ENCODE peak calls at places on chromosomes 1 and 21, in ten cellular contexts. J is AG10803; N is Peyer's patch; K is IMR-90; P is cardiac fibroblast; D is left ventricle myocardium inferior; L is CD8-positive, alpha-beta T cell; Y is PC-3; S is CD4-positive, alpha-beta memory T cell; U is transverse colon. R is an unnamed sample.

GRCh38 chr1:108049083-108049819 is 84.3 kb upstream of the VAV3 start:
- DNase-seq in K (no peak), N (peak), Y (peak), P (peak), D (peak), S (peak), U (no peak), J (peak), L (peak), R (no peak)

GRCh38 chr1:88943221-88943620 is 49.2 kb downstream of the KYAT3 start:
- DNase-seq in L (no peak), J (no peak), N (no peak), D (no peak), Y (peak), P (no peak), U (no peak), K (peak), S (no peak), R (no peak)

GRCh38 chr1:163119707-163120106 is 50.5 kb downstream of the RGS4 start:
- DNase-seq in S (no peak), U (no peak), Y (no peak), L (no peak), P (no peak), J (no peak), N (no peak), D (no peak), K (no peak), R (no peak)

GRCh38 chr1:167658574-167659328 is 28.7 kb downstream of the RCSD1 start:
- DNase-seq in P (no peak), L (no peak), N (no peak), S (no peak), U (peak), K (no peak), Y (no peak), J (no peak), D (no peak), R (no peak)

GRCh38 chr1:31408788-31409318 is 4.2 kb upstream of the SERINC2 start:
- DNase-seq in L (no peak), U (no peak), D (no peak), N (no peak), J (no peak), S (no peak), Y (no peak), K (no peak), P (no peak), R (no peak)

GRCh38 chr21:16186742-16187141 is 457.0 kb downstream of the USP25 start:
- DNase-seq in N (no peak), Y (no peak), K (peak), D (no peak), L (no peak), J (peak), U (no peak), P (peak), S (no peak), R (no peak)

GRCh38 chr1:233543338-233544255 is 70.3 kb upstream of the KCNK1 start:
- DNase-seq in L (no peak), U (no peak), Y (peak), S (no peak), D (no peak), P (peak), N (no peak), K (peak), J (peak), R (no peak)

GRCh38 chr1:242129103-242129502 is 130.2 kb upstream of the MAP1LC3C start:
- DNase-seq in P (no peak), J (no peak), N (no peak), K (no peak), L (no peak), Y (peak), D (no peak), U (no peak), S (no peak), R (no peak)

GRCh38 chr1:229316166-229316565 is 26.7 kb downstream of the CCSAP start:
- DNase-seq in S (no peak), N (no peak), Y (no peak), K (no peak), D (no peak), U (no peak), L (no peak), P (no peak), J (no peak), R (no peak)

GRCh38 chr1:57003398-57004139 is 37.8 kb upstream of the C8B start:
- DNase-seq in S (no peak), U (no peak), D (no peak), P (peak), L (no peak), N (no peak), J (peak), K (no peak), Y (no peak), R (no peak)

GRCh38 chr1:113835686-113836290 is 23.5 kb upstream of the RSBN1 start:
- DNase-seq in S (peak), P (peak), J (peak), L (peak), Y (peak), U (no peak), N (no peak), D (no peak), K (peak), R (no peak)

GRCh38 chr1:26789953-26790352 is 2.2 kb downstream of the PIGV start:
- DNase-seq in D (no peak), N (no peak), U (no peak), L (no peak), K (no peak), P (no peak), S (no peak), Y (no peak), J (no peak), R (no peak)

GRCh38 chr1:222124602-222125001 is 382.7 kb upstream of the DUSP10 start:
- DNase-seq in S (no peak), J (no peak), K (no peak), N (no peak), L (no peak), U (no peak), Y (peak), P (no peak), D (no peak), R (no peak)

GRCh38 chr1:75124510-75124909 is 9.7 kb upstream of the LHX8 start:
- DNase-seq in Y (no peak), P (no peak), D (no peak), S (no peak), U (no peak), L (no peak), J (no peak), K (no peak), N (no peak), R (no peak)

DNA sequence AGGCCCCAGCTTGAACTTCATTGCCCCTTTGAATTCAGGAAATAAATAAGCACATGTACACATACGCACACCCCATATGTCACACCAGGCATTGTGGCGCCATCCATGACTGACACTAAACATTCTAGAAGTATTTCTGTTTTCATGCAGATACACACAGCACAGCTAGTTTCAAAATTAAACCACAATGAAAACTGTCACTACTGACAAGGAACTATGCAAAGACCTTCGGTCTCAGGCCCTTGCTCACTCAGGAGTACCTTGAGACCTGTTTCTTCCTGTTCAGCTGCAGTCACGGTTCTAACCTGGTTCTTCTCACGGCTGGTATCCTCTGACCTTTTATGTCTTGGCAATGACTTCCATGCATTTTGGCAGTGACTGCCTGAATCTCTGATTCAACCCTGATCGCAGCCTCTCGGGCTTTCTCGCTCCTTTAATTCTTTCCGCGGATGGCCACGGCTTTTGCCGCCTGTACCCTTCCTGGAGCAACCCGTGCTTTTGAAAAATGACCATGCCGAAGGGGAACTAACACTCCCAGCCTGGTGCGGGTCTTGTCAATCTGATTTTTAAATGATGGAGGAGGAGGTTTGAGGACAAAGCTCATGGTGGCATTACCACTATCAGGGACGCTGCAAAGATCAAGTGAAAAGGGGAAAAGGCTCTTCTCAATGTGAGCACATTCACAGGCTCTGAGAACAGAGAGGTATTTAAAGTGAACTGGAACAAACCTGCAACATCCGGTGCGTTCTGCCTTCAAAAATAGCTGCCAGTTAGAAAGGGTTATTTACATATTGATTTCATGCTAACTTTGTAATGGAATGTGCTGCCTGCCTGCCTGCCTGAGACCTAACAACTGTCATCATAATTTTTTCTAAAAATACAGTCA is 384.6 kb downstream of the RRAGC start:
- DNase-seq in K (no peak), L (no peak), Y (no peak), J (no peak), N (peak), P (no peak), U (peak), D (no peak), S (no peak), R (no peak)
- H3K4me3 ChIP-seq in K (no peak), L (no peak), Y (no peak), J (no peak), N (peak), P (no peak), U (no peak), D (no peak), S (no peak), R (no peak)

DNA sequence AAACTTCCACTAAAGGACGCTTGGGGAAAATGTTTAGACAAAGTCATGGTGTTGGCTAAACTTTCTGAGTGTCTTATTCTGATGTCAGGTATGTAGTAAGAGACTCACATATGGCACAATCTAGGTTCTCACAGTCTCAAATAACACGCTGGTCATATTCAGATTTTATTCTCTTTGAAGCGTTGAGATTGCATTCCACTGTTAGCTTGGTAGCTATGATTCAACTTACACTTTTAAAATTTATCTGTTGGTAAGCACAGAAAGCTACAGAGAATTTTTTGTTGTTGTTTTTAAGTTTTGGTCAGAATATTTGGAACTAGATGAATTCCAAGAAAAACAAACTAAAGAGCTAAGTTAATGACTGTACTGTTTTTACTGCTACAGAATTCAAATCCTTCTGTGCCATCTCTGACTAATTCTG is 126.7 kb downstream of the PRRX1 start:
- DNase-seq in P (peak), L (no peak), S (no peak), N (no peak), U (no peak), K (peak), Y (no peak), J (peak), D (no peak), R (no peak)
- H3K4me3 ChIP-seq in P (no peak), L (no peak), S (no peak), N (no peak), U (no peak), K (no peak), Y (no peak), J (no peak), D (no peak), R (no peak)

DNA sequence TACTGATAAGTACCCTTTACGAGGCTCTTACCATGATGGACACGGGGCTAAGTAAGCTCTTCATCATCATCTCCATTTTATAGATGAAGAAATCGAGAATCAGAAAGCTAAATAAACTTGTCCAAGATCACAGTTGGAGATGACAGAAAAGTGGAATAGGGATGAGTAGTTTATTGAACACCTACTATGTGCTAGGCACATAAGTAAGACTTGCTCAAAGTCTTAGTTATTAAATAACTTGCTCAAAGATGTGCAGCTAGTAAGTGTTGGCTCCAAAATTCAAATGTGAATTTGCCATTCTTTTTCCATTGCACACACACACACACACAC is 611 bp upstream of the RGS16 start:
- DNase-seq in S (no peak), Y (no peak), N (no peak), J (no peak), P (no peak), K (no peak), L (no peak), U (no peak), D (no peak), R (no peak)
- H3K4me3 ChIP-seq in S (peak), Y (no peak), N (peak), J (no peak), P (no peak), K (no peak), L (peak), U (no peak), D (peak), R (peak)

GRCh38 chr1:50742523-50742922 is 217.5 kb downstream of the FAF1 start:
- DNase-seq in D (no peak), K (peak), N (no peak), J (no peak), U (no peak), L (no peak), P (no peak), Y (peak), S (no peak), R (no peak)
- H3K4me3 ChIP-seq in D (no peak), K (no peak), N (no peak), J (no peak), U (no peak), L (no peak), P (no peak), Y (no peak), S (no peak), R (no peak)

GRCh38 chr1:179879797-179880196 is 2.2 kb upstream of the TOR1AIP2 start:
- DNase-seq in N (no peak), D (no peak), Y (no peak), P (no peak), K (no peak), J (no peak), L (no peak), S (no peak), U (no peak), R (no peak)

GRCh38 chr1:179875606-179876288 is 1.9 kb downstream of the TOR1AIP2 start:
- DNase-seq in N (no peak), S (no peak), J (no peak), U (no peak), D (no peak), P (no peak), K (no peak), L (no peak), Y (no peak), R (no peak)

GRCh38 chr1:179877586-179878265 is at the start of gene TOR1AIP2:
- DNase-seq in D (peak), J (peak), N (peak), P (peak), U (peak), K (peak), Y (peak), S (peak), L (peak), R (peak)

GRCh38 chr1:179873366-179873978 is 4.1 kb downstream of the TOR1AIP2 start:
- DNase-seq in U (no peak), Y (no peak), P (no peak), N (no peak), K (no peak), L (no peak), S (no peak), D (no peak), J (no peak), R (no peak)

DNA sequence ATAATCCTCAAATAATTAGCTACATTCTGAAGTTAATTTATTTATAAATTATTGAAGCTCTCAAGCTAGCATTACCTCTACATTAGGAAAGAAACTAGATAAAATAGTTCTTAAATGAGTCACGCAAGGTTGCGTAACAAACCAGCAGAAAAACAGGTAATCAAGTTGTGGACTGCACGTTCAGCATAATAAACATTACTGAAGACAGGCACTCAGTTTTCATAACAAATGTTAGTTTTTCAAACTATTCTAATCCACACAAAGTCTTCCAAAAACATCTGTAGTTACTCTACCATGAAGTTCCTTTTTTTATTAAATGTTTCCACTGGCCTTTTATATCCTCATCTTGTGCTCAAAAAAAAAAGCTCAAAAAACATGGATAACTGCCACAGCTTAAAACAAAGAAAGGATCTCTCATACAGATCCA is 1.3 kb downstream of the TOR1AIP2 start:
- DNase-seq in K (peak), P (peak), Y (peak), N (no peak), S (no peak), L (no peak), U (peak), D (no peak), J (peak), R (no peak)
- H3K4me3 ChIP-seq in K (peak), P (peak), Y (peak), N (no peak), S (no peak), L (peak), U (peak), D (peak), J (peak), R (no peak)

GRCh38 chr1:111989531-111990025 is at the start of gene KCND3:
- DNase-seq in S (no peak), L (no peak), N (no peak), Y (no peak), U (peak), J (peak), K (peak), P (peak), D (peak), R (no peak)

GRCh38 chr1:111988743-111989453 is 570 bp downstream of the KCND3 start:
- DNase-seq in J (no peak), D (peak), U (peak), P (no peak), Y (no peak), L (no peak), S (no peak), K (no peak), N (no peak), R (no peak)

GRCh38 chr1:111987502-111987901 is 2.0 kb downstream of the KCND3 start:
- DNase-seq in Y (no peak), P (no peak), S (no peak), U (no peak), L (no peak), N (no peak), D (peak), J (no peak), K (no peak), R (no peak)

GRCh38 chr1:111990026-111990877 is 784 bp upstream of the KCND3 start:
- DNase-seq in N (peak), L (no peak), K (no peak), P (peak), D (peak), J (peak), Y (no peak), S (no peak), U (peak), R (no peak)

DNA sequence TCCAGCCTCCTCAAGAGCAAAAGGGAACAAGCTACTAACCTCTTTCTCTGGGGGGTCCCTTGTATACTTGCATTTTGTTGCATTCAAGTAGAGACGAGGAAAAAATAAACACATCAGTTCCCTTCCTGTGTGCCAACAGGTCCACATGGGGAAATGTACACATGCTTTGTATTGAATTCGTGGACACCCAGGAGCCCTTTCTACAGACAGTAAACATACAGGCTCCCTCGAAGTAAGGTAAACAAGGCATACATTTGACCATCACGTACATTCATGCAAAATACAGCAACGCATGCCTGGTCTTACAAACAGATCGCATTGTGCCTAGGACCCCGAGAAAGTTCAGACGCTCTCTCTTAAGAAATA is 1.1 kb downstream of the KCND3 start:
- DNase-seq in P (no peak), Y (no peak), N (no peak), D (no peak), S (no peak), U (no peak), K (no peak), J (no peak), L (no peak), R (no peak)
- H3K4me3 ChIP-seq in P (no peak), Y (no peak), N (no peak), D (peak), S (no peak), U (no peak), K (no peak), J (peak), L (no peak), R (no peak)

R was measured in effector memory CD4-positive, alpha-beta T cell.